ENCODE peak calls at places on chromosome 19, in four cellular contexts. T is NCI-H460, S is amygdala, A is lower leg skin. D is an unnamed sample.
A peak's percentile ranks its signal among the peaks of the same experiment; 100 is the strongest.

GRCh38 chr19:19627716-19628498 is at the start of gene LPAR2:
- DNase-seq in A (no peak), S (no peak), T (no peak), D (no peak)

GRCh38 chr19:46192990-46193650 is 36.4 kb upstream of the IGFL1 start:
- DNase-seq in A (peak; percentile 93), S (no peak), T (peak; percentile 80), D (no peak)

GRCh38 chr19:4861147-4861546 is 6.3 kb downstream of the PLIN3 start:
- DNase-seq in A (peak; percentile 91), S (no peak), T (no peak), D (no peak)

GRCh38 chr19:55076321-55076720 is 652 bp downstream of the EPS8L1 start:
- DNase-seq in T (no peak), S (no peak), A (no peak), D (no peak)

GRCh38 chr19:4379383-4380253 is 20.7 kb downstream of the SH3GL1 start:
- DNase-seq in T (no peak), S (no peak), A (peak; percentile 89), D (no peak)

GRCh38 chr19:54155694-54156093 is 3.8 kb downstream of the LENG1 start:
- DNase-seq in S (no peak), A (no peak), T (no peak), D (no peak)

GRCh38 chr19:40443131-40443929 is 805 bp downstream of the SERTAD3 start:
- DNase-seq in S (peak; percentile 95), A (peak; percentile 100), T (peak; percentile 95), D (peak; percentile 96)

GRCh38 chr19:7888145-7888825 is at the start of gene LRRC8E:
- DNase-seq in S (no peak), T (peak; percentile 51), A (peak; percentile 91), D (no peak)

GRCh38 chr19:10854350-10855089 is 6.3 kb downstream of the C19orf38 start:
- DNase-seq in T (no peak), S (no peak), A (no peak), D (no peak)

GRCh38 chr19:7098701-7099596 is 29.4 kb downstream of the ZNF557 start:
- DNase-seq in T (peak; percentile 84), S (peak; percentile 82), A (peak; percentile 98), D (peak; percentile 92)

GRCh38 chr19:5155586-5156210 is 184.9 kb downstream of the PTPRS start:
- DNase-seq in S (no peak), A (no peak), T (no peak), D (no peak)

GRCh38 chr19:40219721-40220276 is 1.6 kb upstream of the TTC9B start:
- DNase-seq in T (peak; percentile 20), S (no peak), A (no peak), D (no peak)

GRCh38 chr19:954672-955494 is 29.0 kb downstream of the ARID3A start:
- DNase-seq in S (no peak), A (no peak), T (no peak), D (no peak)

GRCh38 chr19:48751835-48752510 is 468 bp downstream of the FUT1 start:
- DNase-seq in S (no peak), T (no peak), A (no peak), D (no peak)

GRCh38 chr19:1082928-1083816 is 12.0 kb downstream of the POLR2E start:
- DNase-seq in A (no peak), S (no peak), T (no peak), D (no peak)

GRCh38 chr19:7494416-7495098 is 5.7 kb upstream of the PEX11G start:
- DNase-seq in T (no peak), A (no peak), S (peak; percentile 46), D (peak; percentile 68)

GRCh38 chr19:16467581-16467980 is 4.2 kb downstream of the EPS15L1 start:
- DNase-seq in S (no peak), A (no peak), T (no peak), D (peak; percentile 45)

GRCh38 chr19:9323557-9323918 is 441 bp upstream of the ZNF559 start:
- DNase-seq in A (peak; percentile 83), S (peak; percentile 62), T (peak; percentile 55), D (peak; percentile 78)

GRCh38 chr19:35345671-35346111 is 2.0 kb upstream of the FFAR1 start:
- DNase-seq in A (peak; percentile 67), T (no peak), S (no peak), D (no peak)

GRCh38 chr19:18428837-18429674 is 8.9 kb downstream of the ISYNA1 start:
- DNase-seq in T (peak; percentile 66), A (no peak), S (peak; percentile 44), D (peak; percentile 55)

GRCh38 chr19:39145180-39145953 is 19.8 kb downstream of the PAK4 start:
- DNase-seq in S (peak; percentile 48), A (no peak), T (no peak), D (peak; percentile 51)

GRCh38 chr19:10551698-10552301 is 8.1 kb downstream of the ATG4D start:
- DNase-seq in S (no peak), T (no peak), A (no peak), D (no peak)

GRCh38 chr19:1153891-1154730 is 20.0 kb downstream of the SBNO2 start:
- DNase-seq in S (no peak), A (no peak), T (no peak), D (no peak)

GRCh38 chr19:1351324-1351947 is 32.3 kb upstream of the NDUFS7 start:
- DNase-seq in S (no peak), A (no peak), T (no peak), D (no peak)

GRCh38 chr19:49988433-49988832 is 27.5 kb upstream of the SIGLEC11 start:
- DNase-seq in S (no peak), T (no peak), A (no peak), D (no peak)

GRCh38 chr19:30788105-30788765 is 416.1 kb downstream of the ZNF536 start:
- DNase-seq in A (peak; percentile 68), T (no peak), S (no peak), D (no peak)

GRCh38 chr19:44993526-44993925 is 7.7 kb upstream of the RELB start:
- DNase-seq in A (no peak), T (no peak), S (no peak), D (no peak)

GRCh38 chr19:37361994-37362393 is 8.9 kb upstream of the ZNF527 start:
- DNase-seq in T (no peak), S (no peak), A (no peak), D (no peak)

GRCh38 chr19:44254496-44254895 is 5.2 kb upstream of the ZNF233 start:
- DNase-seq in A (no peak), S (no peak), T (no peak), D (no peak)

GRCh38 chr19:4425531-4425930 is 23.1 kb downstream of the CHAF1A start:
- DNase-seq in T (no peak), A (no peak), S (no peak), D (no peak)

GRCh38 chr19:53506728-53507127 is 31.2 kb upstream of the ZNF331 start:
- DNase-seq in A (no peak), T (no peak), S (no peak), D (no peak)

GRCh38 chr19:16303755-16304154 is 20.9 kb upstream of the KLF2 start:
- DNase-seq in T (no peak), S (no peak), A (no peak), D (no peak)

GRCh38 chr19:662962-663681 is at the start of gene RNF126:
- DNase-seq in S (peak; percentile 81), A (peak; percentile 98), T (peak; percentile 80), D (peak; percentile 79)

GRCh38 chr19:6593651-6594416 is 2.9 kb upstream of the CD70 start:
- DNase-seq in A (peak; percentile 4), T (no peak), S (no peak), D (no peak)

GRCh38 chr19:14149011-14149410 is 12.6 kb upstream of the ASF1B start:
- DNase-seq in A (no peak), T (no peak), S (no peak), D (no peak)

GRCh38 chr19:1521636-1522035 is 2.2 kb upstream of the PLK5 start:
- DNase-seq in T (no peak), S (no peak), A (no peak), D (peak; percentile 11)

GRCh38 chr19:50314724-50315700 is 14.2 kb downstream of the KCNC3 start:
- DNase-seq in T (no peak), S (no peak), A (no peak), D (no peak)

GRCh38 chr19:46196410-46197124 is 33.0 kb upstream of the IGFL1 start:
- DNase-seq in S (no peak), A (no peak), T (no peak), D (no peak)

GRCh38 chr19:55552620-55553019 is 7.3 kb upstream of the SBK3 start:
- DNase-seq in A (no peak), S (no peak), T (no peak), D (no peak)